ENCODE peak calls at places on chromosomes 2 and 18, in nine cellular contexts. B is GM12864; I is nucleus accumbens; D is neural crest cell; H is ovary; Z is AG04450; T is NCI-H1694; Y is HEK293T; A is CD8-positive, alpha-beta T cell. V is an unnamed sample.

GRCh38 chr2:30230479-30230854 is 867 bp upstream of the LBH start:
- DNase-seq in B (no peak), I (no peak), D (peak; percentile 20), H (peak; percentile 78), Z (no peak), T (no peak), Y (no peak), A (peak; percentile 68), V (no peak)

GRCh38 chr2:60527762-60528161 is 25.7 kb downstream of the BCL11A start:
- DNase-seq in B (no peak), I (no peak), D (no peak), H (no peak), Z (no peak), T (no peak), Y (no peak), A (no peak), V (no peak)

GRCh38 chr2:230866704-230867561 is 2.2 kb downstream of the ITM2C start:
- DNase-seq in B (no peak), I (no peak), D (no peak), H (no peak), Z (no peak), T (peak; percentile 30), Y (no peak), A (peak; percentile 88), V (no peak)

GRCh38 chr2:23692263-23692662 is 234.7 kb downstream of the ATAD2B start:
- DNase-seq in B (no peak), I (no peak), D (no peak), H (no peak), Z (no peak), T (no peak), Y (no peak), A (no peak), V (no peak)

GRCh38 chr2:120231974-120232635 is 8.9 kb upstream of the TMEM185B start:
- DNase-seq in B (peak; percentile 90), I (no peak), D (no peak), H (no peak), Z (no peak), T (no peak), Y (no peak), A (peak; percentile 73), V (peak; percentile 86)

GRCh38 chr2:128305555-128306080 is 13.1 kb downstream of the HS6ST1 start:
- DNase-seq in B (no peak), I (no peak), D (no peak), H (no peak), Z (no peak), T (peak; percentile 62), Y (no peak), A (no peak), V (no peak)

GRCh38 chr18:5721924-5722323 is 173.4 kb downstream of the TMEM200C start:
- DNase-seq in B (no peak), I (no peak), D (no peak), H (no peak), Z (no peak), T (no peak), Y (no peak), A (no peak), V (no peak)

GRCh38 chr2:195563857-195564512 is 93.0 kb upstream of the SLC39A10 start:
- DNase-seq in B (no peak), I (no peak), D (no peak), H (no peak), Z (peak; percentile 55), T (no peak), Y (no peak), A (no peak), V (no peak)

GRCh38 chr18:23872701-23873550 is 141.6 kb upstream of the TTC39C start:
- DNase-seq in B (no peak), I (no peak), D (no peak), H (no peak), Z (no peak), T (no peak), Y (no peak), A (peak; percentile 64), V (no peak)

GRCh38 chr2:177808984-177809809 is 263.4 kb downstream of the PDE11A start:
- DNase-seq in B (no peak), I (no peak), D (no peak), H (no peak), Z (no peak), T (no peak), Y (no peak), A (no peak), V (no peak)

GRCh38 chr2:127104881-127105655 is 1.9 kb downstream of the BIN1 start:
- DNase-seq in B (no peak), I (no peak), D (no peak), H (no peak), Z (no peak), T (no peak), Y (no peak), A (no peak), V (no peak)

GRCh38 chr18:32896781-32897547 is 124.1 kb upstream of the KLHL14 start:
- DNase-seq in B (no peak), I (no peak), D (no peak), H (no peak), Z (no peak), T (no peak), Y (no peak), A (no peak), V (no peak)

GRCh38 chr18:55546873-55547704 is 40.9 kb downstream of the TCF4 start:
- DNase-seq in B (no peak), I (no peak), D (no peak), H (peak; percentile 46), Z (peak; percentile 39), T (no peak), Y (no peak), A (no peak), V (no peak)

GRCh38 chr18:35982404-35983114 is 10.1 kb downstream of the RMP24 start:
- DNase-seq in B (no peak), I (no peak), D (no peak), H (no peak), Z (peak; percentile 65), T (no peak), Y (no peak), A (no peak), V (no peak)

GRCh38 chr2:60707750-60708371 is 48.2 kb upstream of the PAPOLG start:
- DNase-seq in B (peak; percentile 8), I (no peak), D (peak; percentile 1), H (no peak), Z (no peak), T (peak; percentile 37), Y (peak; percentile 44), A (no peak), V (peak; percentile 2)

V was measured in GM12878.